ENCODE peak calls at places on chromosomes 16 and 17, in ten cellular contexts. C, T, I, B, Z, P, S, W, J and U are unnamed samples.

GRCh38 chr17:17904171-17905035 is 67.6 kb upstream of the SREBF1 start:
- DNase-seq in Z (no peak), J (no peak), P (no peak), B (no peak), I (no peak), C (no peak), W (peak; percentile 8), T (no peak), S (no peak), U (no peak)

GRCh38 chr16:82639666-82640336 is 13.0 kb downstream of the CDH13 start:
- DNase-seq in B (no peak), P (peak; percentile 29), Z (no peak), I (no peak), J (peak; percentile 40), S (peak; percentile 83), T (peak; percentile 56), W (peak; percentile 80), C (peak; percentile 24), U (peak; percentile 80)

GRCh38 chr16:80948886-80949502 is 57.7 kb downstream of the CMC2 start:
- DNase-seq in Z (no peak), T (peak; percentile 59), P (peak; percentile 2), W (peak; percentile 84), S (peak; percentile 63), B (no peak), I (no peak), C (no peak), J (no peak), U (peak; percentile 67)

GRCh38 chr17:54269886-54270285 is 447.2 kb downstream of the KIF2B start:
- DNase-seq in P (no peak), B (no peak), S (no peak), I (no peak), T (no peak), C (no peak), J (no peak), W (no peak), Z (peak; percentile 58), U (no peak)

GRCh38 chr17:9148908-9149536 is 127.7 kb downstream of the NTN1 start:
- DNase-seq in C (no peak), J (no peak), S (no peak), B (no peak), T (no peak), Z (no peak), P (no peak), W (no peak), I (no peak), U (no peak)

GRCh38 chr17:17079336-17079735 is 37.1 kb downstream of the MPRIP start:
- DNase-seq in J (no peak), Z (no peak), I (peak; percentile 12), S (no peak), T (no peak), C (no peak), P (no peak), W (peak; percentile 69), B (no peak), U (no peak)

GRCh38 chr17:7404737-7405412 is 978 bp upstream of the TMEM256 start:
- DNase-seq in T (peak; percentile 74), P (no peak), I (no peak), J (peak; percentile 72), Z (no peak), S (peak; percentile 40), C (no peak), W (peak; percentile 89), B (peak; percentile 89), U (peak; percentile 45)

GRCh38 chr17:80270104-80270503 is 9.5 kb downstream of the RNF213 start:
- DNase-seq in Z (no peak), W (no peak), S (no peak), B (no peak), C (no peak), J (no peak), P (no peak), T (no peak), I (no peak), U (no peak)

GRCh38 chr16:53608094-53608493 is 95.6 kb downstream of the RPGRIP1L start:
- DNase-seq in I (no peak), C (no peak), B (no peak), Z (no peak), W (no peak), J (no peak), S (no peak), P (no peak), T (no peak), U (no peak)

GRCh38 chr16:69709456-69710084 is 16.8 kb downstream of the NQO1 start:
- DNase-seq in S (peak; percentile 33), B (peak; percentile 35), W (no peak), Z (peak; percentile 27), J (no peak), I (no peak), P (peak; percentile 69), C (peak; percentile 54), T (peak; percentile 44), U (peak; percentile 82)

GRCh38 chr17:41625602-41626001 is 1.2 kb upstream of the KRT17 start:
- DNase-seq in W (peak; percentile 79), I (no peak), T (no peak), P (no peak), J (no peak), B (no peak), C (no peak), Z (peak; percentile 85), S (peak; percentile 95), U (no peak)

GRCh38 chr17:18021372-18021771 is 17.6 kb downstream of the ATPAF2 start:
- DNase-seq in Z (no peak), S (no peak), I (no peak), B (no peak), P (no peak), T (no peak), W (no peak), J (no peak), C (no peak), U (no peak)

GRCh38 chr16:12716658-12717057 is 87.0 kb downstream of the CPPED1 start:
- DNase-seq in C (no peak), J (no peak), P (no peak), W (no peak), S (no peak), T (no peak), I (no peak), Z (no peak), B (no peak), U (no peak)

GRCh38 chr17:18916816-18917496 is 35.0 kb upstream of the SLC5A10 start:
- DNase-seq in P (no peak), T (no peak), C (no peak), W (no peak), S (no peak), I (no peak), Z (no peak), B (no peak), J (no peak), U (no peak)

GRCh38 chr17:74059471-74059870 is 144.0 kb upstream of the RPL38 start:
- DNase-seq in P (peak; percentile 93), Z (no peak), S (no peak), B (no peak), I (no peak), J (no peak), W (no peak), C (no peak), T (no peak), U (no peak)

GRCh38 chr16:66972983-66973382 is 11.9 kb downstream of the CES3 start:
- DNase-seq in J (no peak), C (no peak), I (no peak), W (no peak), Z (no peak), B (no peak), T (no peak), P (no peak), S (no peak), U (no peak)

GRCh38 chr17:18043491-18043890 is 4.3 kb downstream of the GID4 start:
- DNase-seq in C (no peak), I (no peak), P (no peak), B (no peak), S (no peak), W (no peak), J (no peak), T (no peak), Z (no peak), U (peak; percentile 11)

GRCh38 chr17:57954421-57955182 is 610 bp downstream of the CUEDC1 start:
- DNase-seq in J (no peak), P (no peak), W (peak; percentile 95), B (no peak), Z (peak; percentile 59), I (peak; percentile 64), S (peak; percentile 85), C (peak; percentile 88), T (peak; percentile 62), U (peak; percentile 74)

GRCh38 chr17:19374136-19374535 is 4.2 kb upstream of the MAPK7 start:
- DNase-seq in S (no peak), I (peak; percentile 28), J (no peak), Z (no peak), P (no peak), W (no peak), C (no peak), T (no peak), B (no peak), U (no peak)

GRCh38 chr17:38735161-38735997 is 5.2 kb downstream of the CISD3 start:
- DNase-seq in Z (no peak), S (peak; percentile 38), T (no peak), C (peak; percentile 22), I (peak; percentile 53), B (peak; percentile 92), W (peak; percentile 92), P (peak; percentile 29), J (peak; percentile 70), U (peak; percentile 42)

GRCh38 chr17:79870540-79870939 is 31.3 kb upstream of the CBX4 start:
- DNase-seq in I (no peak), B (no peak), Z (no peak), J (no peak), T (no peak), P (no peak), S (no peak), W (peak; percentile 56), C (no peak), U (no peak)

GRCh38 chr17:37160940-37161339 is 212.2 kb downstream of the AATF start:
- DNase-seq in W (no peak), T (no peak), S (peak; percentile 1), J (no peak), C (no peak), Z (no peak), I (no peak), B (no peak), P (no peak), U (no peak)

GRCh38 chr16:56317998-56318912 is 107.1 kb downstream of the AMFR start:
- DNase-seq in Z (peak; percentile 75), C (peak; percentile 56), I (peak; percentile 63), T (peak; percentile 79), W (peak; percentile 94), B (peak; percentile 93), S (peak; percentile 73), P (peak; percentile 25), J (peak; percentile 59), U (peak; percentile 79)

GRCh38 chr17:66275651-66276050 is 26.8 kb upstream of the PRKCA start:
- DNase-seq in B (no peak), I (no peak), S (peak; percentile 98), W (no peak), P (no peak), C (no peak), J (no peak), Z (peak; percentile 67), T (no peak), U (peak; percentile 99)